ENCODE peak calls at places on chromosome X, in nine cellular contexts. N, R, M, V, O, T, P, A and G are unnamed samples.

GRCh38 chrX:118528089-118528753 is 32.6 kb downstream of the DOCK11 start:
- DNase-seq in N (no peak), R (no peak), M (no peak), V (peak; percentile 19), O (no peak), T (no peak), P (no peak), A (no peak), G (no peak)

GRCh38 chrX:9378980-9379696 is 85.7 kb upstream of the TBL1X start:
- DNase-seq in N (no peak), R (no peak), M (no peak), V (no peak), O (no peak), T (no peak), P (no peak), A (peak; percentile 23), G (no peak)

GRCh38 chrX:129772796-129773431 is 6.8 kb upstream of the SASH3 start:
- DNase-seq in N (no peak), R (no peak), M (no peak), V (no peak), O (no peak), T (no peak), P (peak; percentile 71), A (no peak), G (peak; percentile 55)

GRCh38 chrX:17376381-17377046 is 1.5 kb downstream of the NHS start:
- DNase-seq in N (no peak), R (no peak), M (no peak), V (no peak), O (peak; percentile 35), T (no peak), P (peak; percentile 37), A (peak; percentile 17), G (no peak)

GRCh38 chrX:36218801-36219200 is 299.3 kb downstream of the CFAP47 start:
- DNase-seq in N (no peak), R (no peak), M (no peak), V (no peak), O (no peak), T (no peak), P (no peak), A (no peak), G (no peak)

GRCh38 chrX:41664307-41665299 is 24.2 kb upstream of the GPR34 start:
- DNase-seq in N (no peak), R (no peak), M (no peak), V (no peak), O (no peak), T (no peak), P (no peak), A (peak; percentile 5), G (no peak)

GRCh38 chrX:39445336-39445735 is 644.1 kb downstream of the MID1IP1 start:
- DNase-seq in N (no peak), R (no peak), M (no peak), V (peak; percentile 32), O (peak; percentile 43), T (peak; percentile 21), P (no peak), A (peak; percentile 15), G (no peak)

GRCh38 chrX:53283567-53283966 is 2.2 kb upstream of the IQSEC2 start:
- DNase-seq in N (no peak), R (no peak), M (no peak), V (no peak), O (no peak), T (no peak), P (no peak), A (no peak), G (no peak)

GRCh38 chrX:118038614-118039365 is 77.8 kb downstream of the KLHL13 start:
- DNase-seq in N (no peak), R (no peak), M (no peak), V (no peak), O (no peak), T (no peak), P (no peak), A (no peak), G (no peak)

GRCh38 chrX:97556359-97556758 is 672.7 kb downstream of the RPA4 start:
- DNase-seq in N (no peak), R (no peak), M (no peak), V (no peak), O (no peak), T (no peak), P (no peak), A (no peak), G (no peak)

GRCh38 chrX:139844163-139844562 is 88.7 kb downstream of the ATP11C start:
- DNase-seq in N (no peak), R (no peak), M (no peak), V (no peak), O (no peak), T (peak; percentile 12), P (no peak), A (no peak), G (no peak)

GRCh38 chrX:47585273-47585672 is 3.0 kb downstream of the TIMP1 start:
- DNase-seq in N (no peak), R (peak; percentile 36), M (no peak), V (no peak), O (no peak), T (no peak), P (no peak), A (no peak), G (no peak)

GRCh38 chrX:138925330-138925729 is 213.8 kb upstream of the FGF13 start:
- DNase-seq in N (peak; percentile 1), R (no peak), M (peak; percentile 77), V (no peak), O (no peak), T (no peak), P (no peak), A (no peak), G (no peak)

GRCh38 chrX:96407043-96407442 is 277.6 kb upstream of the DIAPH2 start:
- DNase-seq in N (no peak), R (peak; percentile 42), M (peak; percentile 10), V (no peak), O (no peak), T (no peak), P (peak; percentile 41), A (peak; percentile 30), G (no peak)

GRCh38 chrX:107050195-107050709 is 50.2 kb upstream of the MORC4 start:
- DNase-seq in N (no peak), R (no peak), M (no peak), V (no peak), O (no peak), T (no peak), P (no peak), A (no peak), G (no peak)

GRCh38 chrX:39576081-39576701 is 521.6 kb downstream of the BCOR start:
- DNase-seq in N (no peak), R (no peak), M (no peak), V (no peak), O (peak; percentile 77), T (peak; percentile 93), P (no peak), A (no peak), G (peak; percentile 67)

GRCh38 chrX:31130457-31131215 is 58.8 kb upstream of the FTHL17 start:
- DNase-seq in N (no peak), R (no peak), M (peak; percentile 10), V (no peak), O (no peak), T (no peak), P (no peak), A (no peak), G (no peak)

GRCh38 chrX:41441934-41442823 is 5.0 kb upstream of the NYX start:
- DNase-seq in N (peak; percentile 86), R (peak; percentile 68), M (peak; percentile 76), V (peak; percentile 89), O (peak; percentile 78), T (peak; percentile 55), P (peak; percentile 89), A (peak; percentile 92), G (peak; percentile 50)

GRCh38 chrX:119459181-119459580 is 9.1 kb upstream of the SLC25A5 start:
- DNase-seq in N (no peak), R (no peak), M (no peak), V (no peak), O (no peak), T (no peak), P (no peak), A (no peak), G (no peak)

GRCh38 chrX:116204947-116205346 is 34.4 kb downstream of the AGTR2 start:
- DNase-seq in N (peak; percentile 34), R (no peak), M (no peak), V (no peak), O (peak; percentile 1), T (peak; percentile 54), P (no peak), A (peak; percentile 14), G (peak; percentile 7)

GRCh38 chrX:120768681-120769080 is 107.0 kb downstream of the CT47B1 start:
- DNase-seq in N (peak; percentile 40), R (no peak), M (peak; percentile 3), V (no peak), O (no peak), T (no peak), P (no peak), A (no peak), G (no peak)

GRCh38 chrX:104419211-104419610 is 146.8 kb upstream of the IL1RAPL2 start:
- DNase-seq in N (no peak), R (no peak), M (no peak), V (no peak), O (no peak), T (no peak), P (no peak), A (peak; percentile 68), G (no peak)

GRCh38 chrX:19886888-19887531 is 390 bp downstream of the SH3KBP1 start:
- DNase-seq in N (peak; percentile 12), R (peak; percentile 52), M (no peak), V (no peak), O (no peak), T (no peak), P (peak; percentile 47), A (peak; percentile 28), G (no peak)

GRCh38 chrX:132217203-132218073 is 1.8 kb downstream of the RAP2C start:
- DNase-seq in N (peak; percentile 81), R (peak; percentile 80), M (peak; percentile 49), V (peak; percentile 58), O (peak; percentile 79), T (peak; percentile 57), P (peak; percentile 63), A (peak; percentile 70), G (peak; percentile 62)

GRCh38 chrX:134975516-134975915 is 15.3 kb upstream of the SMIM10 start:
- DNase-seq in N (no peak), R (no peak), M (no peak), V (no peak), O (no peak), T (no peak), P (no peak), A (no peak), G (no peak)

GRCh38 chrX:145190801-145191389 is 56.4 kb upstream of the SPANXN1 start:
- DNase-seq in N (peak; percentile 27), R (no peak), M (no peak), V (no peak), O (peak; percentile 4), T (peak; percentile 32), P (no peak), A (no peak), G (peak; percentile 2)

GRCh38 chrX:108091878-108092291 is 307 bp downstream of the ATG4A start:
- DNase-seq in N (peak; percentile 52), R (no peak), M (no peak), V (no peak), O (no peak), T (peak; percentile 82), P (no peak), A (peak; percentile 40), G (no peak)

GRCh38 chrX:96182366-96182765 is 502.3 kb upstream of the DIAPH2 start:
- DNase-seq in N (peak; percentile 46), R (no peak), M (no peak), V (no peak), O (no peak), T (peak; percentile 56), P (no peak), A (peak; percentile 19), G (no peak)

GRCh38 chrX:103585421-103586313 is at the start of gene TCEAL4:
- DNase-seq in N (peak; percentile 50), R (peak; percentile 45), M (no peak), V (no peak), O (peak; percentile 70), T (peak; percentile 77), P (peak; percentile 73), A (peak; percentile 56), G (peak; percentile 73)

GRCh38 chrX:16148896-16149295 is 18.4 kb upstream of the MAGEB17 start:
- DNase-seq in N (peak; percentile 23), R (no peak), M (no peak), V (no peak), O (no peak), T (no peak), P (no peak), A (peak; percentile 2), G (no peak)

GRCh38 chrX:19747672-19748610 is 139.5 kb downstream of the SH3KBP1 start:
- DNase-seq in N (no peak), R (no peak), M (no peak), V (peak; percentile 54), O (no peak), T (peak; percentile 49), P (peak; percentile 46), A (no peak), G (no peak)